ENCODE peak calls at places on chromosome 19, in nine cellular contexts. H is heart right ventricle, D is transverse colon, Z is heart left ventricle, G is mammary epithelial cell, W is fibroblast of lung, J is prostate gland, L is ovary, Y is A549. B is an unnamed sample.

GRCh38 chr19:18992696-18993095 is 40.6 kb downstream of the SUGP2 start:
- DNase-seq in Y (no peak), H (no peak), Z (no peak), D (no peak), G (no peak), W (no peak), L (no peak), J (no peak), B (no peak)

GRCh38 chr19:28878862-28879566 is 333.9 kb downstream of the UQCRFS1 start:
- DNase-seq in G (peak; percentile 21), H (peak; percentile 64), L (peak; percentile 70), J (peak; percentile 53), D (peak; percentile 58), Y (peak; percentile 79), Z (peak; percentile 75), W (peak; percentile 38), B (peak; percentile 68)

GRCh38 chr19:55173186-55173716 is 6.8 kb upstream of the DNAAF3 start:
- DNase-seq in L (no peak), D (no peak), G (no peak), J (no peak), Z (no peak), Y (no peak), H (no peak), W (no peak), B (no peak)

GRCh38 chr19:49491804-49492572 is 4.2 kb upstream of the RPS11 start:
- DNase-seq in J (no peak), Z (no peak), Y (no peak), H (no peak), W (no peak), D (no peak), L (no peak), G (no peak), B (no peak)

GRCh38 chr19:55493052-55493649 is 4.9 kb downstream of the SSC5D start:
- DNase-seq in Z (no peak), Y (no peak), W (peak; percentile 48), G (no peak), J (no peak), H (no peak), L (peak; percentile 82), D (no peak), B (no peak)

GRCh38 chr19:47848871-47849473 is 10.1 kb upstream of the TPRX2 start:
- DNase-seq in D (no peak), J (no peak), L (no peak), H (peak; percentile 19), Z (no peak), G (no peak), W (no peak), Y (peak; percentile 47), B (peak; percentile 49)

GRCh38 chr19:48965806-48966540 is 864 bp downstream of the FTL start:
- DNase-seq in G (peak; percentile 88), L (peak; percentile 89), Y (peak; percentile 49), J (peak; percentile 91), D (peak; percentile 90), H (peak; percentile 86), Z (peak; percentile 94), W (peak; percentile 80), B (peak; percentile 94)

GRCh38 chr19:54959840-54960239 is 6.3 kb upstream of the NLRP2 start:
- DNase-seq in J (no peak), D (no peak), G (no peak), Y (no peak), H (no peak), L (no peak), Z (no peak), W (no peak), B (no peak)

GRCh38 chr19:18708452-18709231 is 25.2 kb downstream of the CRTC1 start:
- DNase-seq in Y (no peak), G (no peak), L (no peak), Z (peak; percentile 67), H (no peak), W (no peak), D (no peak), J (no peak), B (no peak)

GRCh38 chr19:42216653-42217521 is 590 bp downstream of the DEDD2 start:
- DNase-seq in D (peak; percentile 51), L (peak; percentile 76), Z (peak; percentile 68), H (peak; percentile 48), G (peak; percentile 53), W (peak; percentile 36), J (no peak), Y (peak; percentile 66), B (peak; percentile 45)

GRCh38 chr19:49432141-49433073 is 7.2 kb downstream of the GFY start:
- DNase-seq in Y (no peak), H (no peak), G (no peak), D (peak; percentile 50), W (no peak), L (no peak), Z (no peak), J (no peak), B (no peak)

GRCh38 chr19:920051-920857 is 3.1 kb downstream of the KISS1R start:
- DNase-seq in H (no peak), L (peak; percentile 43), Y (no peak), G (peak; percentile 27), W (no peak), J (no peak), Z (no peak), D (no peak), B (peak; percentile 65)

GRCh38 chr19:41705393-41706174 is 2.8 kb upstream of the CEACAM5 start:
- DNase-seq in Z (peak; percentile 56), H (no peak), W (peak; percentile 4), L (no peak), J (no peak), D (peak; percentile 55), Y (peak; percentile 58), G (peak; percentile 20), B (peak; percentile 34)

GRCh38 chr19:29505034-29505824 is 20.6 kb upstream of the VSTM2B start:
- DNase-seq in Z (no peak), H (no peak), W (no peak), D (no peak), L (no peak), Y (no peak), J (no peak), G (no peak), B (no peak)

GRCh38 chr19:55041627-55042343 is 3.7 kb upstream of the GP6 start:
- DNase-seq in G (no peak), W (no peak), D (no peak), Z (no peak), Y (no peak), L (no peak), J (no peak), H (no peak), B (no peak)

GRCh38 chr19:47491358-47492136 is 7.5 kb upstream of the KPTN start:
- DNase-seq in H (no peak), Y (no peak), J (no peak), L (no peak), Z (peak; percentile 67), W (no peak), G (no peak), D (no peak), B (no peak)

GRCh38 chr19:2546128-2547032 is 70.5 kb downstream of the GADD45B start:
- DNase-seq in W (peak; percentile 59), D (peak; percentile 64), Z (peak; percentile 91), Y (no peak), J (peak; percentile 45), G (no peak), L (peak; percentile 50), H (peak; percentile 84), B (no peak)
- H3K4me1 ChIP-seq in W (peaks cover 24% of the 10 kb centered on the region), D (peaks cover 60% of the 10 kb centered on the region), Z (peaks cover 84% of the 10 kb centered on the region), Y (peaks cover 52% of the 10 kb centered on the region), J (peaks cover 32% of the 10 kb centered on the region), G (peaks cover 28% of the 10 kb centered on the region), L (peaks cover 7% of the 10 kb centered on the region), H (peaks cover 63% of the 10 kb centered on the region), B (peaks cover 31% of the 10 kb centered on the region)

GRCh38 chr19:30667227-30667626 is 295.0 kb downstream of the ZNF536 start:
- DNase-seq in J (no peak), G (no peak), Y (no peak), H (no peak), Z (no peak), L (no peak), D (no peak), W (no peak), B (no peak)
- H3K27ac ChIP-seq in J (no peak overlapping the region), G (no peak overlapping the region), Y (no peak overlapping the region), H (no peak overlapping the region), Z (no peak overlapping the region), L (no peak overlapping the region), D (no peak overlapping the region), W (no peak overlapping the region), B (no peak overlapping the region)

GRCh38 chr19:6751189-6751588 is 11.7 kb downstream of the TRIP10 start:
- DNase-seq in D (no peak), L (no peak), G (no peak), Z (no peak), W (no peak), H (no peak), J (no peak), Y (no peak), B (no peak)

GRCh38 chr19:6754653-6755463 is 12.4 kb downstream of the SH2D3A start:
- DNase-seq in W (no peak), G (no peak), Y (no peak), Z (peak; percentile 7), J (no peak), L (no peak), H (no peak), D (no peak), B (no peak)

GRCh38 chr19:6754136-6754535 is 13.1 kb downstream of the SH2D3A start:
- DNase-seq in W (no peak), H (no peak), L (no peak), Y (no peak), G (no peak), Z (no peak), J (no peak), D (no peak), B (no peak)

GRCh38 chr19:6752257-6753177 is 13.0 kb downstream of the TRIP10 start:
- DNase-seq in W (no peak), G (no peak), H (no peak), Z (no peak), J (no peak), L (peak; percentile 43), D (peak; percentile 85), Y (no peak), B (no peak)

DNA sequence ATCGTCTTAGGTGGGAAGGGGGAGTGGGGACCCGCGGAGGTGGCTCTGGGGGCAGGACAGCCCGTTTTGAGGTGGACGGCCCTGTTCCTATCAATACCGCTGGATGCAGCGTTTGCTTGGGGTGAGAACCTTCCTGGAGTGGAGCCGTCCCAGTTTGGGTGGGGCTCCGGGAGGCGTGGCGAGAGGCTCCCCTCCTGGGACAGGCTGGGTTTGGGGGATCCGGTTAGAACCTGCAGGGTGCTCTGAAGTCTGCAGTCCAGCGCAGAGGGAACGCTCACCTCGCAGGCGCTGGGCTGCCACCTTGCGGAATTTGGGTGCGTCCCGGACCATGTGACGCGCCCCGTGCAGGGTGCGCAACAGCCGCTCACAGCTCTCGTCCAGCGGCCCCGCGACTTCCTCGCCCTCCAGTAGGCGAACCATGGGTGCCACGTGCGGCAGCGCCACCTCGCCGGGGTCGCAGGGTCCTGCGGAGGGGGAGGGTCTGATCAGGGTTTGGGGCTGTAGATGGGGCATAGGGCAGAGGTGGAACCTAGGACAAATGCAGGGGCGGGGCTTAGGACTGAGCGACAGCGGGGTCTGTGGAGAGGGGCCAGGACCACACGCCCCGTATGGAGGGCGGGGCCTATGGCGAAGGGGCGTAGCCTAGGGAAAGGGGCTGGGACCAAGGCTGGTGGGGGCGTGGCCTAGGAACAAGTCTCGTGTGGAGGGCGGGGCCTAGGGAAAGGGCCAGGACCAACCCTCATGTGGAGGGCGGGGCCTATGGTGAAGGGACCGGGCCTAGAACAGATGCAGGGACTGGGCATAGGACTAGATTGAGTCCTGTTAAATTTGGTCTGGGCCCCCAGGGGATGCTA is 13.8 kb downstream of the SH2D3A start:
- DNase-seq in Z (peak; percentile 90), H (peak; percentile 80), W (peak; percentile 59), D (peak; percentile 95), G (no peak), L (peak; percentile 88), Y (peak; percentile 58), J (no peak), B (peak; percentile 96)
- TF ChIP-seq CTCF in Z (peak; percentile 44), H (peak; percentile 47), W (no peak), D (peak; percentile 64), G (no peak), L (no peak), Y (no peak), J (no peak), B (peak; percentile 62)

GRCh38 chr19:14544977-14545715 is 15.8 kb downstream of the TECR start:
- DNase-seq in L (no peak), W (peak; percentile 30), Y (no peak), Z (peak; percentile 86), D (peak; percentile 42), J (peak; percentile 77), H (peak; percentile 79), G (no peak), B (peak; percentile 93)
- H3K4me1 ChIP-seq in L (no peaks in the 10 kb centered on the region), W (no peaks in the 10 kb centered on the region), Y (peaks cover 3% of the 10 kb centered on the region), Z (peaks cover 25% of the 10 kb centered on the region), D (peaks cover 5% of the 10 kb centered on the region), J (peaks cover 7% of the 10 kb centered on the region), H (peaks cover 32% of the 10 kb centered on the region), G (peaks cover 22% of the 10 kb centered on the region), B (peaks cover 31% of the 10 kb centered on the region)

B was measured in A673.